ENCODE peak calls at places on chromosomes 12 and 14, in four cellular contexts. One of them, this sample, is unnamed.

GRCh38 chr14:96156804-96157760 is 47.6 kb upstream of the BDKRB2 start:
- DNase-seq in MM.1S: no peak
- DNase-seq in AG04449: no peak
- DNase-seq in astrocyte of the cerebellum: no peak
- DNase-seq in this sample: no peak

GRCh38 chr14:57479197-57479596 is 14.5 kb downstream of the CCDC198 start:
- DNase-seq in MM.1S: no peak
- DNase-seq in AG04449: no peak
- DNase-seq in astrocyte of the cerebellum: no peak
- DNase-seq in this sample: no peak

GRCh38 chr14:59454131-59454530 is 11.0 kb downstream of the GPR135 start:
- DNase-seq in MM.1S: no peak
- DNase-seq in AG04449: peak
- DNase-seq in astrocyte of the cerebellum: peak
- DNase-seq in this sample: peak

GRCh38 chr12:91877022-91877421 is 268.6 kb downstream of the BTG1 start:
- DNase-seq in MM.1S: no peak
- DNase-seq in AG04449: peak
- DNase-seq in astrocyte of the cerebellum: no peak
- DNase-seq in this sample: peak

GRCh38 chr12:69570545-69571399 is 14.5 kb upstream of the CCT2 start:
- DNase-seq in MM.1S: peak
- DNase-seq in AG04449: no peak
- DNase-seq in astrocyte of the cerebellum: peak
- DNase-seq in this sample: peak

GRCh38 chr14:91341331-91342242 is 76.0 kb downstream of the CCDC88C start:
- DNase-seq in MM.1S: no peak
- DNase-seq in AG04449: no peak
- DNase-seq in astrocyte of the cerebellum: no peak
- DNase-seq in this sample: no peak

GRCh38 chr14:77114609-77115008 is 16.6 kb downstream of the CIPC start:
- DNase-seq in MM.1S: no peak
- DNase-seq in AG04449: no peak
- DNase-seq in astrocyte of the cerebellum: no peak
- DNase-seq in this sample: no peak

GRCh38 chr14:95361373-95362179 is 41.9 kb upstream of the CLMN start:
- DNase-seq in MM.1S: peak
- DNase-seq in AG04449: no peak
- DNase-seq in astrocyte of the cerebellum: no peak
- DNase-seq in this sample: peak

GRCh38 chr12:124727922-124728321 is 135.7 kb downstream of the SCARB1 start:
- DNase-seq in MM.1S: no peak
- DNase-seq in AG04449: no peak
- DNase-seq in astrocyte of the cerebellum: no peak
- DNase-seq in this sample: no peak

GRCh38 chr12:27967551-27968054 is 4.9 kb downstream of the PTHLH start:
- DNase-seq in MM.1S: no peak
- DNase-seq in AG04449: no peak
- DNase-seq in astrocyte of the cerebellum: no peak
- DNase-seq in this sample: peak

GRCh38 chr14:65286443-65286842 is 126.1 kb upstream of the FUT8 start:
- DNase-seq in MM.1S: peak
- DNase-seq in AG04449: no peak
- DNase-seq in astrocyte of the cerebellum: no peak
- DNase-seq in this sample: peak

GRCh38 chr12:3680919-3681594 is 71.9 kb downstream of the CRACR2A start:
- DNase-seq in MM.1S: no peak
- DNase-seq in AG04449: no peak
- DNase-seq in astrocyte of the cerebellum: no peak
- DNase-seq in this sample: peak

GRCh38 chr14:69842671-69843407 is 36.4 kb upstream of the SMOC1 start:
- DNase-seq in MM.1S: no peak
- DNase-seq in AG04449: no peak
- DNase-seq in astrocyte of the cerebellum: no peak
- DNase-seq in this sample: no peak

GRCh38 chr14:80212025-80212402 is 710 bp upstream of the DIO2 start:
- DNase-seq in MM.1S: peak
- DNase-seq in AG04449: peak
- DNase-seq in astrocyte of the cerebellum: peak
- DNase-seq in this sample: peak

GRCh38 chr12:2384533-2385328 is 331.9 kb downstream of the CACNA1C start:
- DNase-seq in MM.1S: no peak
- DNase-seq in AG04449: peak
- DNase-seq in astrocyte of the cerebellum: peak
- DNase-seq in this sample: peak
- TF ChIP-seq CTCF in MM.1S: no peak
- TF ChIP-seq CTCF in AG04449: peak
- TF ChIP-seq CTCF in astrocyte of the cerebellum: peak
- TF ChIP-seq CTCF in this sample: peak

GRCh38 chr14:104766863-104767633 is 14.1 kb downstream of the SIVA1 start:
- DNase-seq in MM.1S: no peak
- DNase-seq in AG04449: no peak
- DNase-seq in astrocyte of the cerebellum: no peak
- DNase-seq in this sample: no peak
- H3K4me3 ChIP-seq in MM.1S: no peak
- H3K4me3 ChIP-seq in AG04449: no peak
- H3K4me3 ChIP-seq in astrocyte of the cerebellum: no peak
- H3K4me3 ChIP-seq in this sample: no peak

GRCh38 chr12:122005252-122005651 is 16.4 kb upstream of the BCL7A start:
- DNase-seq in MM.1S: no peak
- DNase-seq in AG04449: no peak
- DNase-seq in astrocyte of the cerebellum: no peak
- DNase-seq in this sample: no peak

GRCh38 chr12:122001379-122002209 is 20.1 kb upstream of the BCL7A start:
- DNase-seq in MM.1S: no peak
- DNase-seq in AG04449: no peak
- DNase-seq in astrocyte of the cerebellum: no peak
- DNase-seq in this sample: no peak

GRCh38 chr12:122004633-122005071 is 17.0 kb upstream of the BCL7A start:
- DNase-seq in MM.1S: no peak
- DNase-seq in AG04449: no peak
- DNase-seq in astrocyte of the cerebellum: no peak
- DNase-seq in this sample: peak

GRCh38 chr12:122006186-122006926 is 15.3 kb upstream of the BCL7A start:
- DNase-seq in MM.1S: no peak
- DNase-seq in AG04449: no peak
- DNase-seq in astrocyte of the cerebellum: no peak
- DNase-seq in this sample: no peak

DNA sequence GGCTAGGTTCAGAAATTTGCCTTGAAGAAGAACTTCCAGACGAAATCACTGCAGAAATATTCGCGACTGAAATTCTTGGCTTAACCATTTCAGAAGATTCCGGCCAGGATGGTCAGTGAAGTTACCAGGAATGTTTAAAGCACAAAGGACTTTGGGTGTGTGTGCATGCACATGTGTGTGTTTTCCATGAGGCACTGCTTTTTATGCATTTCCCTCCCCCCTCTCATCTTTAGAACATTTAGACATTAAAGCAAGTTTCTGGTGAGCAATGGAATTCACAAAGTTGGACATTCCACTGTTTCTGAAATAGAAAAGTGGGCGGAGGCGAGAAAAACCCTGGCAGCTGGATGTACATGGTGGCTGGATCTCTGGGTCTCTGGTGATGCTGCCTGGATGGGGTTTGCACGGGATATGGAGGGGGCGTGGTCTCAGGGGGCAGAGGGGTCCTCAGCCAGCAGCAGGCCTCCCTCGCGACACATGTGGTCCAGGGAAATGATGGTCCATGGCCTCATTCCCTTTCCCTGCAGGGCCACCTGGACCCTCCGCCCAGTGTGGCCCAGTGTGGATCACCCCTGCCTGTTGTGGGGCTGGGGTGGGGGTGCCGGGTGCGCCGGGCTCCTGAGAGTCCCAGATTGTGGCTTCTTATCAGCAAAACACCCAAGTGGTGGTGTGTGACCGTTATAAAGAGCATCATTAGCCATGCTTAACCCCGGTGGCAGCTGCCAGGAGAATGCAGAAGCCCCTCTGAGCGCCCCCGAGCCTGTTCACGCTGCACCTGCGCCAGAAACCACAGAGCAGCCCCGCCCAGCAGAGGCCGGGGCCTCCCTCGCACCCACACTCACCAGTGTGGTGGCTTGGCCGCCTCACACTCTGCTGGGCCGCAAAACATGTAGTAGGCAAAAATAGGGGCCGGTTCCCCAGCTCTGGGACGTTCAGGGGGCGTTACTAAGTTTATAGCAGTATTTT is 17.8 kb upstream of the BCL7A start:
- DNase-seq in MM.1S: no peak
- DNase-seq in AG04449: no peak
- DNase-seq in astrocyte of the cerebellum: peak
- DNase-seq in this sample: peak
- TF ChIP-seq CTCF in MM.1S: no peak
- TF ChIP-seq CTCF in AG04449: no peak
- TF ChIP-seq CTCF in astrocyte of the cerebellum: no peak
- TF ChIP-seq CTCF in this sample: no peak

GRCh38 chr12:51820721-51821422 is 27.6 kb downstream of the FIGNL2 start:
- DNase-seq in MM.1S: no peak
- DNase-seq in AG04449: no peak
- DNase-seq in astrocyte of the cerebellum: no peak
- DNase-seq in this sample: peak

GRCh38 chr12:51822956-51823355 is 25.6 kb downstream of the FIGNL2 start:
- DNase-seq in MM.1S: no peak
- DNase-seq in AG04449: no peak
- DNase-seq in astrocyte of the cerebellum: no peak
- DNase-seq in this sample: no peak

GRCh38 chr12:51819851-51820720 is 28.4 kb downstream of the FIGNL2 start:
- DNase-seq in MM.1S: no peak
- DNase-seq in AG04449: no peak
- DNase-seq in astrocyte of the cerebellum: no peak
- DNase-seq in this sample: no peak

GRCh38 chr12:51822261-51822616 is 26.3 kb downstream of the FIGNL2 start:
- DNase-seq in MM.1S: no peak
- DNase-seq in AG04449: no peak
- DNase-seq in astrocyte of the cerebellum: no peak
- DNase-seq in this sample: no peak

DNA sequence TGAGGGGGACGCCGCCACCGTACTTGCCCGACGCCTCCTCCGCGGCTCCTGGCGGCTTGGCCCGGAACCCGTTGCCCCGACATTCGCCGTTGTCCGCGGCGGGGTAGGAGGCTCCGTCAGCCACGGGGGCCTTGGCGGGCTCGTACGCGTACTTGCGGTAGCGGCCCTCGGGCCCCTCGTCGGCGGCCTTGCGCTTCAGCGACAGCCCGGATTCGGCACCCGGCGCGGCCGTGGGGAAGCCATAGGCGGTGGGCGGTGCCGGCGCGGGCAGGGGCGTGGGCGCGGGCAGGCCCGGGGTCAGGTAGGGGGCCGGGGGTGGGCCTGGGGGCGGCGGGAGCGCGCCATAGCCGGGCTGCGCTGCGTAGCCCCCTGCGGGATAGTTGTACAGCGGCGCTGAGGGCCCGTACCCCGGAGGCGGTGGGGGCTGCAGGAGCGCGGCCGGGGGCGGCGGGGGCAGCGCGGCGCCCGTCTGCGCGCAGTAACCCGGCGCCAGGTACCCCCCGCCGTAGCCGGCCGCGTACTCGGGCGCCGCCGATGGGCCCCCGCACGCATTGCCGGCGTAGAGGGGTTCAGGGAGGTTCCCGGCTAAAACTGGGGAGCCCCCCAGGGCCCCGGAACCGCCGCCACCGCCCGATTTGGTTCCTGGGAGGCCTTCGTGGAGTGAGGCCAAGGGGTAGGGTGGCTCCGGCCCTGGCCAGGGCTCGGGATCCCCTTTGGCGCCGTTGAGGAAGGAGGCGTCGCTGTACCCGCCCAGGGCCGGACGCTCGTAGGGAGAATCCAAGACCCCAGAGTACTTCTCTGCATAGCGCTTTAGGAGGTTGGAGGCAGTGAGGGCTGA is 26.9 kb downstream of the FIGNL2 start:
- DNase-seq in MM.1S: no peak
- DNase-seq in AG04449: no peak
- DNase-seq in astrocyte of the cerebellum: no peak
- DNase-seq in this sample: no peak
- H3K4me3 ChIP-seq in MM.1S: no peak
- H3K4me3 ChIP-seq in AG04449: peak
- H3K4me3 ChIP-seq in astrocyte of the cerebellum: peak
- H3K4me3 ChIP-seq in this sample: peak

DNA sequence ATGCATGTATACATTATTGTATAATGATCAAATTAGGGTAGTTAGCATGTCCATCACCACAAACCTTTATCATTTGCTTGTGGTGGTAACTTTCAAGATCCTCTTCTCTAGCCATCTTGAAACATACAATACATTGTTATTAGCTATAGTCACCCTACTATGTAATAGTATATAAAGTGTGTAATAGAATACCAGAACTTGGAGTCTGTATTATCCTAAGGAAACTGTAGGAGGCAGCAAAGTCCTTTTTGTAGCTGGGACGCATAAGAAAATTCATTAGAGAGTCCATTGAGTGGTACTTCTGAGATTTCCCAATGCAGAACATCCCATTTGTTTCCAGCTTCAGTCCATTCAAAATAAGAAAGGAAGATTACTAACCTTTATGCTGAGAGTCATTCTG is 325.9 kb upstream of the LRFN5 start:
- DNase-seq in MM.1S: no peak
- DNase-seq in AG04449: no peak
- DNase-seq in astrocyte of the cerebellum: no peak
- DNase-seq in this sample: peak
- TF ChIP-seq CTCF in MM.1S: no peak
- TF ChIP-seq CTCF in AG04449: no peak
- TF ChIP-seq CTCF in astrocyte of the cerebellum: no peak
- TF ChIP-seq CTCF in this sample: peak

DNA sequence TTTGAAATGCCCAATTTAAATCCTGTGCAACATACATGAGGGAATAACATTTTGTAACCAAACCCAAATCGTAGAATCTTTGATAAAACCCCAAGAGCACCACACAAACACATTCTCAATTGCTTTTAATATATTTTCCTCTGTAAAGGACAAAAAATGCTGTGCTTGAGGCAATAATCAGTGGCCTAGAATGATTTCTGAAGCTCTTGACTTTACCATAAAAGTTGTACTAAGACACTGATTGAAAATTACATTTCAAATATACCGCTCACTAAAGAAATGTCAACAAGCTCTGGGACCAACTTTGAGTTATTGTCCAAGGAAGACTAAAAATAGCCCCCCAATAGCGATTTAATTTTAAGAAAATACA is 1.5 kb downstream of the EML5 start:
- DNase-seq in MM.1S: no peak
- DNase-seq in AG04449: no peak
- DNase-seq in astrocyte of the cerebellum: no peak
- DNase-seq in this sample: no peak
- H3K4me3 ChIP-seq in MM.1S: peak
- H3K4me3 ChIP-seq in AG04449: peak
- H3K4me3 ChIP-seq in astrocyte of the cerebellum: no peak
- H3K4me3 ChIP-seq in this sample: no peak

GRCh38 chr14:106436310-106436905 is 910.0 kb downstream of the TMEM121 start:
- DNase-seq in MM.1S: peak
- DNase-seq in AG04449: no peak
- DNase-seq in astrocyte of the cerebellum: no peak
- DNase-seq in this sample: peak
- TF ChIP-seq CTCF in MM.1S: peak
- TF ChIP-seq CTCF in AG04449: no peak
- TF ChIP-seq CTCF in astrocyte of the cerebellum: no peak
- TF ChIP-seq CTCF in this sample: peak

This sample was measured in fibroblast of mammary gland.